ENCODE peak calls at places on chromosome 19, in four cellular contexts. O is lower leg skin, J is fibroblast of the aortic adventitia, Y is spleen. I is an unnamed sample.

GRCh38 chr19:1469936-1470863 is 8.8 kb downstream of the C19orf25 start:
- DNase-seq in O (no peak), J (no peak), Y (peak; percentile 90), I (no peak)

GRCh38 chr19:20247016-20247683 is 80.1 kb downstream of the ZNF486 start:
- DNase-seq in O (no peak), J (peak; percentile 1), Y (no peak), I (no peak)

GRCh38 chr19:3710265-3710812 is 2.2 kb downstream of the TJP3 start:
- DNase-seq in O (peak; percentile 93), Y (peak; percentile 82), J (peak; percentile 31), I (peak; percentile 53)

GRCh38 chr19:47613165-47614146 is 4.5 kb downstream of the BICRA start:
- DNase-seq in O (no peak), J (peak; percentile 83), Y (no peak), I (no peak)

GRCh38 chr19:40721936-40722661 is 5.2 kb downstream of the ITPKC start:
- DNase-seq in O (no peak), J (no peak), Y (no peak), I (no peak)

GRCh38 chr19:51799311-51799997 is 4.5 kb downstream of the FPR3 start:
- DNase-seq in O (peak; percentile 94), Y (peak; percentile 75), J (peak; percentile 98), I (peak; percentile 89)

GRCh38 chr19:21483589-21484170 is 21.7 kb upstream of the ZNF429 start:
- DNase-seq in Y (peak; percentile 89), J (peak; percentile 1), O (peak; percentile 85), I (peak; percentile 69)

GRCh38 chr19:42255766-42256750 is 1.1 kb upstream of the ERF start:
- DNase-seq in O (peak; percentile 93), Y (peak; percentile 89), J (peak; percentile 64), I (peak; percentile 75)

I was measured in ascending aorta.